ENCODE peak calls at places on chromosomes 5 and 9, in eight cellular contexts. M is Peyer's patch, H is T47D, A is MM.1S, E is small intestine, P is fibroblast of villous mesenchyme, L is GM10248, S is ACHN. N is an unnamed sample.

GRCh38 chr5:43020294-43020711 is 19.8 kb downstream of the ANXA2R start:
- DNase-seq in M (peak; percentile 43), H (no peak), A (no peak), E (no peak), P (no peak), L (no peak), S (peak; percentile 56), N (no peak)

GRCh38 chr9:89408628-89409101 is 89.2 kb downstream of the SEMA4D start:
- DNase-seq in M (peak; percentile 82), H (no peak), A (peak; percentile 40), E (peak; percentile 43), P (no peak), L (no peak), S (no peak), N (peak; percentile 57)

GRCh38 chr9:36991516-36992134 is 42.4 kb downstream of the PAX5 start:
- DNase-seq in M (no peak), H (peak; percentile 36), A (peak; percentile 20), E (no peak), P (peak; percentile 7), L (peak; percentile 60), S (peak; percentile 25), N (no peak)

GRCh38 chr5:78533356-78533755 is 115.2 kb downstream of the LHFPL2 start:
- DNase-seq in M (no peak), H (peak; percentile 70), A (no peak), E (no peak), P (peak; percentile 45), L (peak; percentile 46), S (peak; percentile 49), N (no peak)

GRCh38 chr9:91117959-91118651 is 243.6 kb downstream of the AUH start:
- DNase-seq in M (peak; percentile 31), H (peak; percentile 68), A (no peak), E (peak; percentile 81), P (peak; percentile 85), L (no peak), S (no peak), N (no peak)

GRCh38 chr9:16726718-16727451 is 143.6 kb downstream of the BNC2 start:
- DNase-seq in M (no peak), H (peak; percentile 26), A (peak; percentile 14), E (peak; percentile 13), P (peak; percentile 87), L (no peak), S (peak; percentile 77), N (no peak)

GRCh38 chr5:73494716-73495115 is 3.5 kb upstream of the BTF3 start:
- DNase-seq in M (no peak), H (no peak), A (no peak), E (no peak), P (no peak), L (no peak), S (no peak), N (no peak)

GRCh38 chr5:154164182-154164581 is 26.4 kb upstream of the GALNT10 start:
- DNase-seq in M (no peak), H (no peak), A (peak; percentile 1), E (no peak), P (no peak), L (no peak), S (no peak), N (no peak)

GRCh38 chr9:73178044-73178443 is 26.4 kb downstream of the ANXA1 start:
- DNase-seq in M (no peak), H (no peak), A (no peak), E (no peak), P (no peak), L (no peak), S (no peak), N (no peak)

N was measured in stimulated activated CD8-positive, alpha-beta memory T cell treated with anti-CD3 and anti-CD28 coated beads, Interleukin-12 subunit alpha, Interleukin-12 subunit beta, amount 100 ng/mL, for 1 hour.